ENCODE peak calls at places on chromosomes 12 and 14, in six cellular contexts. T is cardiac muscle cell, L is endodermal cell, N is lower lobe of right lung, I is psoas muscle, Q is sigmoid colon. R is an unnamed sample.
A peak's percentile ranks its signal among the peaks of the same experiment; 100 is the strongest.

GRCh38 chr14:60277605-60278190 is 28.7 kb downstream of the PPM1A start:
- DNase-seq in T (no peak), L (no peak), N (no peak), I (no peak), Q (no peak), R (no peak)

GRCh38 chr14:94123296-94123695 is 6.1 kb downstream of the IFI27L2 start:
- DNase-seq in T (no peak), L (peak; percentile 24), N (no peak), I (no peak), Q (peak; percentile 50), R (no peak)

GRCh38 chr12:88291498-88292131 is 149.5 kb downstream of the TMTC3 start:
- DNase-seq in T (no peak), L (no peak), N (no peak), I (no peak), Q (no peak), R (no peak)

GRCh38 chr12:122058750-122059149 is 19.8 kb upstream of the MLXIP start:
- DNase-seq in T (no peak), L (no peak), N (no peak), I (no peak), Q (no peak), R (no peak)

GRCh38 chr12:1806301-1807106 is 13.9 kb upstream of the LRTM2 start:
- DNase-seq in T (no peak), L (no peak), N (peak; percentile 34), I (peak; percentile 51), Q (peak; percentile 55), R (peak; percentile 55)

GRCh38 chr12:28507055-28507454 is 316.8 kb downstream of the CCDC91 start:
- DNase-seq in T (no peak), L (no peak), N (no peak), I (no peak), Q (no peak), R (no peak)

GRCh38 chr12:127342861-127343260 is 924.1 kb upstream of the TMEM132C start:
- DNase-seq in T (no peak), L (no peak), N (no peak), I (no peak), Q (no peak), R (no peak)

GRCh38 chr14:23347406-23348296 is 5.0 kb downstream of the SLC22A17 start:
- DNase-seq in T (no peak), L (peak; percentile 31), N (no peak), I (no peak), Q (no peak), R (no peak)

GRCh38 chr12:123057505-123058265 is 77.2 kb downstream of the ARL6IP4 start:
- DNase-seq in T (no peak), L (no peak), N (peak; percentile 83), I (no peak), Q (no peak), R (no peak)

GRCh38 chr14:92649934-92650545 is 98.4 kb downstream of the LGMN start:
- DNase-seq in T (no peak), L (no peak), N (peak; percentile 90), I (peak; percentile 72), Q (peak; percentile 95), R (peak; percentile 73)

GRCh38 chr14:61462566-61463195 is 141.3 kb downstream of the PRKCH start:
- DNase-seq in T (peak; percentile 85), L (no peak), N (no peak), I (no peak), Q (no peak), R (no peak)

GRCh38 chr14:61461808-61462275 is 140.5 kb downstream of the PRKCH start:
- DNase-seq in T (peak; percentile 71), L (peak; percentile 65), N (no peak), I (no peak), Q (no peak), R (no peak)

GRCh38 chr14:61460063-61460462 is 138.7 kb downstream of the PRKCH start:
- DNase-seq in T (no peak), L (no peak), N (no peak), I (no peak), Q (no peak), R (no peak)

GRCh38 chr14:61459229-61459628 is 137.8 kb downstream of the PRKCH start:
- DNase-seq in T (no peak), L (no peak), N (no peak), I (no peak), Q (no peak), R (no peak)

DNA sequence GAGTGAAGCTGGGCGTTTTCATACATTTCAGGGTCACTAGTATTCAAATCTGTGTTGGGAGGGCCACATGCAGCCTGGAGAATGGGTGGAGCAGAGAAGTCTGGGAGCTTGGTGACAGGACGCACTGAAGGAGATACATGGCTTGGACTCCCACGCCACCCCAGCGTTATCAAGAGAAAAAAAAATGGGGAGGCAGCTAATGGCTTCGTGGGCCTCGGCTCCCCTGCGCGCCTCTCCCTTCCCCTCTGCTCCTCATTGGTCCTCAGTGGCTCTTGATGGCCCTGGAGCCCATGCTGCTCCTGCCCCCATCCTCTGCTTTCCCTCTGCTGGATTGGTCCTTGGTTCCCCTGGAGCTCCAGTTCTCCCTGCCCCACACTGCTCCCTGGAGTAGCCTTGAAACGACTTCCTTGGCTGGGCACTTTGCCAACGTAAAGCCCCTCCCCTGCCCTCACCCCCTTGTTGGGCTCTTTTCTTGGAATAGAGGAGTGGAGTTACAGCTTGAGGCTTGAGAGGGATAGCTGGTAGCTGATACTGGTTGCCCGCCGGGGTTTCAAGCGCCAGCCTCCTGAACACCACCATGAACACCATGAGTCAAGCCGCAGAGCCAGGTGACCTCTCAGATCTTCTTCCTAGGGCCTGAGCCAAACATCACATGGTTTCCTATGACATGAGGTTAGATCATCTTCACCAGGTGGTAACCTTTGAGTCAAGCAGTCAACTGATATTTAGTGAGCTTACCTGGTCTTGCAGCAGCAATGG is 139.7 kb downstream of the PRKCH start:
- DNase-seq in T (peak; percentile 54), L (no peak), N (no peak), I (no peak), Q (no peak), R (no peak)
- TF ChIP-seq CTCF in T (no peak), L (no peak), N (no peak), I (no peak), Q (no peak), R (no peak)

GRCh38 chr14:104339829-104340228 is 201.4 kb downstream of the KIF26A start:
- DNase-seq in T (no peak), L (peak; percentile 16), N (no peak), I (no peak), Q (no peak), R (no peak)
- H3K9me3 ChIP-seq in T (no peaks in the 10 kb centered on the region), L (peaks cover 4% of the 10 kb centered on the region), N (peaks cover 4% of the 10 kb centered on the region), I (peaks cover 6% of the 10 kb centered on the region), Q (peaks cover 3% of the 10 kb centered on the region), R (peaks cover 9% of the 10 kb centered on the region)

GRCh38 chr12:124738636-124739467 is 124.8 kb downstream of the SCARB1 start:
- DNase-seq in T (no peak), L (no peak), N (no peak), I (no peak), Q (no peak), R (no peak)

GRCh38 chr12:124739953-124740561 is 123.6 kb downstream of the SCARB1 start:
- DNase-seq in T (no peak), L (no peak), N (no peak), I (no peak), Q (no peak), R (no peak)

GRCh38 chr12:124742111-124742510 is 121.6 kb downstream of the SCARB1 start:
- DNase-seq in T (no peak), L (no peak), N (no peak), I (no peak), Q (peak; percentile 91), R (no peak)

GRCh38 chr12:124741211-124741610 is 122.5 kb downstream of the SCARB1 start:
- DNase-seq in T (no peak), L (no peak), N (no peak), I (no peak), Q (no peak), R (no peak)

GRCh38 chr12:124740691-124741137 is 123.0 kb downstream of the SCARB1 start:
- DNase-seq in T (no peak), L (peak; percentile 78), N (no peak), I (peak; percentile 60), Q (peak; percentile 83), R (peak; percentile 74)
- TF ChIP-seq CTCF in T (peak; percentile 9), L (no peak), N (no peak), I (peak; percentile 32), Q (no peak), R (no peak)

GRCh38 chr12:131372706-131373195 is 338.1 kb upstream of the SFSWAP start:
- DNase-seq in T (no peak), L (peak; percentile 26), N (no peak), I (no peak), Q (peak; percentile 14), R (no peak)

GRCh38 chr12:131378176-131378842 is 332.6 kb upstream of the SFSWAP start:
- DNase-seq in T (no peak), L (peak; percentile 45), N (no peak), I (no peak), Q (peak; percentile 34), R (peak; percentile 63)

GRCh38 chr12:131378861-131379665 is 331.8 kb upstream of the SFSWAP start:
- DNase-seq in T (no peak), L (peak; percentile 45), N (peak; percentile 28), I (no peak), Q (no peak), R (peak; percentile 32)

GRCh38 chr12:131375261-131375971 is 335.5 kb upstream of the SFSWAP start:
- DNase-seq in T (no peak), L (peak; percentile 29), N (no peak), I (no peak), Q (peak; percentile 43), R (no peak)

GRCh38 chr12:131375972-131376345 is 334.9 kb upstream of the SFSWAP start:
- DNase-seq in T (no peak), L (peak; percentile 30), N (no peak), I (no peak), Q (peak; percentile 49), R (no peak)
- H3K9me3 ChIP-seq in T (no peaks in the 10 kb centered on the region), L (no peaks in the 10 kb centered on the region), N (no peaks in the 10 kb centered on the region), I (no peaks in the 10 kb centered on the region), Q (no peaks in the 10 kb centered on the region), R (no peaks in the 10 kb centered on the region)